ENCODE peak calls at places on chromosomes 2 and 18, in six cellular contexts. U is naive thymus-derived CD8-positive, alpha-beta T cell; J is iris pigment epithelial cell; X is substantia nigra; B is NCI-H774; V is choroid plexus epithelial cell. O is an unnamed sample.
A peak's percentile ranks its signal among the peaks of the same experiment; 100 is the strongest.

GRCh38 chr2:43759195-43759594 is 14.6 kb upstream of the DYNC2LI1 start:
- DNase-seq in U (no peak), J (peak; percentile 68), X (no peak), B (no peak), V (peak; percentile 67), O (peak; percentile 89)

GRCh38 chr2:215579809-215580208 is 143.9 kb upstream of the FN1 start:
- DNase-seq in U (no peak), J (peak; percentile 98), X (no peak), B (no peak), V (peak; percentile 98), O (peak; percentile 89)

GRCh38 chr18:45509535-45509934 is 105.7 kb upstream of the SLC14A2 start:
- DNase-seq in U (no peak), J (no peak), X (no peak), B (no peak), V (no peak), O (no peak)

GRCh38 chr2:69985684-69986083 is 24.3 kb upstream of the ASPRV1 start:
- DNase-seq in U (no peak), J (no peak), X (no peak), B (no peak), V (no peak), O (no peak)

GRCh38 chr2:104766683-104767082 is 87.2 kb upstream of the POU3F3 start:
- DNase-seq in U (no peak), J (peak; percentile 41), X (no peak), B (no peak), V (peak; percentile 45), O (peak; percentile 34)

GRCh38 chr2:32652555-32653209 is 24.8 kb downstream of the TTC27 start:
- DNase-seq in U (no peak), J (peak; percentile 11), X (no peak), B (no peak), V (peak; percentile 6), O (no peak)

GRCh38 chr18:62807406-62807805 is 92.1 kb downstream of the PHLPP1 start:
- DNase-seq in U (no peak), J (no peak), X (no peak), B (no peak), V (no peak), O (no peak)

GRCh38 chr2:18149660-18150246 is 271.3 kb downstream of the KCNS3 start:
- DNase-seq in U (no peak), J (peak; percentile 57), X (no peak), B (peak; percentile 43), V (peak; percentile 75), O (peak; percentile 67)

GRCh38 chr2:26400723-26401122 is 997 bp upstream of the DRC1 start:
- DNase-seq in U (no peak), J (no peak), X (no peak), B (no peak), V (no peak), O (peak; percentile 5)

GRCh38 chr2:112275887-112276773 is 733 bp downstream of the ZC3H6 start:
- DNase-seq in U (peak; percentile 82), J (peak; percentile 88), X (peak; percentile 83), B (peak; percentile 85), V (peak; percentile 90), O (peak; percentile 91)

GRCh38 chr2:109612991-109613921 is 510 bp downstream of the SEPTIN10 start:
- DNase-seq in U (no peak), J (peak; percentile 61), X (no peak), B (peak; percentile 2), V (peak; percentile 73), O (peak; percentile 81)

GRCh38 chr18:47163241-47163640 is 12.9 kb downstream of the IER3IP1 start:
- DNase-seq in U (no peak), J (peak; percentile 90), X (no peak), B (no peak), V (peak; percentile 81), O (peak; percentile 90)

GRCh38 chr2:152106464-152106863 is 7.6 kb upstream of the CACNB4 start:
- DNase-seq in U (no peak), J (no peak), X (no peak), B (no peak), V (no peak), O (peak; percentile 22)

GRCh38 chr2:43110442-43110871 is 115.9 kb downstream of the ZFP36L2 start:
- DNase-seq in U (no peak), J (peak; percentile 81), X (no peak), B (no peak), V (peak; percentile 65), O (peak; percentile 77)

GRCh38 chr18:75203456-75204261 is 5.3 kb downstream of the PTGR3 start:
- DNase-seq in U (no peak), J (no peak), X (peak; percentile 42), B (no peak), V (no peak), O (peak; percentile 66)

GRCh38 chr2:64645014-64645418 is 8.7 kb downstream of the SERTAD2 start:
- DNase-seq in U (no peak), J (peak; percentile 85), X (no peak), B (no peak), V (peak; percentile 89), O (peak; percentile 86)

GRCh38 chr2:239824051-239824694 is 201.0 kb downstream of the NDUFA10 start:
- DNase-seq in U (no peak), J (peak; percentile 22), X (no peak), B (peak; percentile 40), V (peak; percentile 15), O (peak; percentile 11)

GRCh38 chr2:162890690-162891311 is 52.2 kb upstream of the KCNH7 start:
- DNase-seq in U (no peak), J (peak; percentile 75), X (no peak), B (peak; percentile 55), V (peak; percentile 83), O (peak; percentile 85)

GRCh38 chr2:172216348-172216933 is 113.7 kb upstream of the DLX2 start:
- DNase-seq in U (no peak), J (no peak), X (no peak), B (no peak), V (no peak), O (no peak)

GRCh38 chr2:2934030-2934429 is 443.6 kb downstream of the EIPR1 start:
- DNase-seq in U (no peak), J (no peak), X (no peak), B (no peak), V (no peak), O (no peak)

GRCh38 chr2:239290618-239291504 is 110.0 kb downstream of the HDAC4 start:
- DNase-seq in U (no peak), J (no peak), X (peak; percentile 49), B (no peak), V (no peak), O (peak; percentile 88)

GRCh38 chr2:135785032-135785431 is 43.4 kb downstream of the UBXN4 start:
- DNase-seq in U (no peak), J (peak; percentile 49), X (no peak), B (no peak), V (peak; percentile 42), O (peak; percentile 15)

GRCh38 chr2:149747456-149747855 is 159.9 kb upstream of the MMADHC start:
- DNase-seq in U (no peak), J (no peak), X (no peak), B (no peak), V (peak; percentile 62), O (no peak)

GRCh38 chr2:25576596-25576995 is 96.8 kb downstream of the DTNB start:
- DNase-seq in U (no peak), J (no peak), X (no peak), B (no peak), V (no peak), O (no peak)